ENCODE peak calls at places on chromosomes 4 and X, in seven cellular contexts. V is HEK293T, I is HCT116, X is K562, M is GM12878, D is HepG2, F is H1. E is an unnamed sample.

GRCh38 chr4:158770671-158771070 is 1.8 kb downstream of the FNIP2 start:
- DNase-seq in V (no peak), I (no peak), X (no peak), M (no peak), D (no peak), F (no peak), E (no peak)

GRCh38 chr4:76905521-76905920 is 7.6 kb upstream of the SOWAHB start:
- DNase-seq in V (no peak), I (no peak), X (no peak), M (no peak), D (no peak), F (no peak), E (no peak)

GRCh38 chr4:138898282-138898681 is 117.3 kb upstream of the NOCT start:
- DNase-seq in V (no peak), I (no peak), X (no peak), M (no peak), D (no peak), F (no peak), E (no peak)

GRCh38 chrX:104104676-104105075 is 7.6 kb upstream of the ZCCHC18 start:
- DNase-seq in V (no peak), I (no peak), X (no peak), M (no peak), D (no peak), F (no peak), E (no peak)

GRCh38 chr4:48194986-48195773 is 61.1 kb upstream of the TXK start:
- DNase-seq in V (no peak), I (no peak), X (no peak), M (no peak), D (no peak), F (no peak), E (no peak)

GRCh38 chr4:119626943-119627266 is 1.7 kb downstream of the PDE5A start:
- DNase-seq in V (no peak), I (no peak), X (no peak), M (no peak), D (no peak), F (no peak), E (no peak)

GRCh38 chrX:111375747-111376146 is 36.2 kb downstream of the DCX start:
- DNase-seq in V (peak), I (no peak), X (no peak), M (no peak), D (no peak), F (no peak), E (no peak)

GRCh38 chr4:182206916-182207315 is 36.3 kb upstream of the TENM3 start:
- DNase-seq in V (no peak), I (no peak), X (no peak), M (no peak), D (no peak), F (no peak), E (no peak)

GRCh38 chrX:26445288-26445687 is 229.3 kb downstream of the MAGEB5 start:
- DNase-seq in V (no peak), I (no peak), X (no peak), M (no peak), D (no peak), F (no peak), E (no peak)

GRCh38 chr4:38157592-38157991 is 197.4 kb downstream of the PTTG2 start:
- DNase-seq in V (no peak), I (no peak), X (no peak), M (no peak), D (no peak), F (no peak), E (no peak)

GRCh38 chr4:125951275-125951887 is 636.6 kb downstream of the FAT4 start:
- DNase-seq in V (no peak), I (no peak), X (no peak), M (no peak), D (no peak), F (no peak), E (no peak)

GRCh38 chrX:116198810-116199209 is 28.3 kb downstream of the AGTR2 start:
- DNase-seq in V (peak), I (no peak), X (no peak), M (no peak), D (peak), F (no peak), E (peak)

GRCh38 chrX:98068210-98068609 is 1184.5 kb downstream of the RPA4 start:
- DNase-seq in V (peak), I (no peak), X (no peak), M (no peak), D (no peak), F (no peak), E (no peak)

GRCh38 chr4:6938758-6939201 is 29.2 kb downstream of the TBC1D14 start:
- DNase-seq in V (no peak), I (no peak), X (no peak), M (no peak), D (no peak), F (no peak), E (no peak)

GRCh38 chr4:134408897-134409296 is 207.3 kb upstream of the PABPC4L start:
- DNase-seq in V (no peak), I (no peak), X (no peak), M (no peak), D (no peak), F (no peak), E (no peak)

GRCh38 chr4:106312377-106312776 is 3.6 kb downstream of the TBCK start:
- DNase-seq in V (no peak), I (no peak), X (no peak), M (no peak), D (no peak), F (no peak), E (no peak)

GRCh38 chrX:374566-374965 is 12.1 kb downstream of the PPP2R3B start:
- DNase-seq in V (no peak), I (no peak), X (no peak), M (no peak), D (no peak), F (no peak), E (no peak)

GRCh38 chr4:73918058-73918457 is 48.9 kb downstream of the CXCL1 start:
- DNase-seq in V (no peak), I (no peak), X (no peak), M (no peak), D (no peak), F (no peak), E (no peak)

GRCh38 chrX:153460826-153461225 is 9.6 kb downstream of the HAUS7 start:
- DNase-seq in V (peak), I (no peak), X (peak), M (no peak), D (peak), F (no peak), E (peak)

GRCh38 chr4:48079972-48080391 is 54.1 kb downstream of the TXK start:
- DNase-seq in V (no peak), I (no peak), X (no peak), M (no peak), D (no peak), F (no peak), E (no peak)

GRCh38 chr4:105197777-105198176 is 51.1 kb downstream of the TET2 start:
- DNase-seq in V (no peak), I (no peak), X (no peak), M (no peak), D (no peak), F (no peak), E (no peak)

GRCh38 chr4:85595796-85596559 is 121.0 kb downstream of the ARHGAP24 start:
- DNase-seq in V (no peak), I (no peak), X (no peak), M (no peak), D (no peak), F (no peak), E (no peak)

GRCh38 chrX:125953769-125954168 is 212.3 kb downstream of the DCAF12L2 start:
- DNase-seq in V (no peak), I (no peak), X (no peak), M (no peak), D (no peak), F (no peak), E (no peak)

GRCh38 chr4:135277116-135277979 is 1075.8 kb upstream of the PABPC4L start:
- DNase-seq in V (no peak), I (no peak), X (no peak), M (no peak), D (no peak), F (no peak), E (no peak)

GRCh38 chrX:74246524-74246923 is 57.5 kb upstream of the ZCCHC13 start:
- DNase-seq in V (no peak), I (no peak), X (no peak), M (no peak), D (no peak), F (no peak), E (no peak)

GRCh38 chr4:155371432-155372043 is 5.2 kb downstream of the MAP9 start:
- DNase-seq in V (no peak), I (peak), X (no peak), M (no peak), D (no peak), F (no peak), E (no peak)

GRCh38 chr4:57342406-57342805 is 232.2 kb upstream of the IGFBP7 start:
- DNase-seq in V (no peak), I (no peak), X (no peak), M (no peak), D (no peak), F (no peak), E (no peak)

GRCh38 chrX:44063611-44064010 is 90.4 kb upstream of the NDP start:
- DNase-seq in V (no peak), I (no peak), X (no peak), M (no peak), D (no peak), F (no peak), E (no peak)

GRCh38 chr4:117941611-117942010 is 92.7 kb upstream of the NDST3 start:
- DNase-seq in V (no peak), I (no peak), X (no peak), M (no peak), D (no peak), F (no peak), E (peak)

GRCh38 chr4:37590016-37590415 is 96.2 kb downstream of the RELL1 start:
- DNase-seq in V (no peak), I (no peak), X (no peak), M (no peak), D (no peak), F (no peak), E (no peak)

GRCh38 chr4:169724251-169724650 is 33.5 kb downstream of the HPF1 start:
- DNase-seq in V (no peak), I (no peak), X (no peak), M (no peak), D (no peak), F (no peak), E (no peak)

GRCh38 chrX:16852617-16853179 is 17.5 kb downstream of the RBBP7 start:
- DNase-seq in V (no peak), I (no peak), X (no peak), M (no peak), D (no peak), F (no peak), E (no peak)

GRCh38 chr4:19224820-19225219 is 1026.9 kb upstream of the SLIT2 start:
- DNase-seq in V (no peak), I (peak), X (no peak), M (no peak), D (no peak), F (no peak), E (no peak)

GRCh38 chrX:117985241-117985640 is 131.4 kb downstream of the KLHL13 start:
- DNase-seq in V (peak), I (no peak), X (no peak), M (no peak), D (no peak), F (no peak), E (peak)

GRCh38 chrX:77742788-77743476 is 43.1 kb downstream of the ATRX start:
- DNase-seq in V (no peak), I (no peak), X (no peak), M (no peak), D (no peak), F (no peak), E (no peak)

GRCh38 chrX:39953879-39954278 is 143.9 kb downstream of the BCOR start:
- DNase-seq in V (peak), I (peak), X (peak), M (no peak), D (peak), F (no peak), E (no peak)
- TF ChIP-seq SP1 in V (no peak), I (no peak), X (no peak), M (no peak), D (no peak), F (no peak), E (no peak)

DNA sequence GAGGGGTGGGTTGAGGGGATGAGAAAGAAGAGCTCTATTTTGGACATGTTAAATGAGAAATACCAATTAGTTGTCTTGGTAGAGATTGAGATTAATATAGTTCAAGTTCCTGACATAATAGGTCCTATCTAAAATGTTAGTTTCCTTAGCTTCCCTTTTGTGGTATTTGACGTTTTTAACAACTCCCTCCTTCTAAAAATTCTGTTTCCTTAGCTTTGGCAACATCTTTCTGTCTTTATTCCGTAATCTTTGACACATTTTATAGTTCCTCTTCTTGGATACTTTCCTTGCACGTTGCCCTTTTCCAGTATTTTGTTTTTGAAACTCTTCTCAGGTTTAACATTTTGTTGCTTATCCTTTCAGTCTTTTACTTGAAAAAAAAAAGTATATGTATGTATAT is 36.9 kb downstream of the LAMTOR3 start:
- DNase-seq in V (no peak), I (no peak), X (no peak), M (no peak), D (no peak), F (no peak), E (no peak)
- TF ChIP-seq SP1 in V (no peak), I (no peak), X (no peak), M (no peak), D (no peak), F (no peak), E (no peak)

GRCh38 chr4:107913283-107913899 is 18.0 kb upstream of the CYP2U1 start:
- DNase-seq in V (peak), I (peak), X (peak), M (no peak), D (peak), F (no peak), E (no peak)
- TF ChIP-seq SP1 in V (no peak), I (no peak), X (no peak), M (no peak), D (no peak), F (no peak), E (no peak)

DNA sequence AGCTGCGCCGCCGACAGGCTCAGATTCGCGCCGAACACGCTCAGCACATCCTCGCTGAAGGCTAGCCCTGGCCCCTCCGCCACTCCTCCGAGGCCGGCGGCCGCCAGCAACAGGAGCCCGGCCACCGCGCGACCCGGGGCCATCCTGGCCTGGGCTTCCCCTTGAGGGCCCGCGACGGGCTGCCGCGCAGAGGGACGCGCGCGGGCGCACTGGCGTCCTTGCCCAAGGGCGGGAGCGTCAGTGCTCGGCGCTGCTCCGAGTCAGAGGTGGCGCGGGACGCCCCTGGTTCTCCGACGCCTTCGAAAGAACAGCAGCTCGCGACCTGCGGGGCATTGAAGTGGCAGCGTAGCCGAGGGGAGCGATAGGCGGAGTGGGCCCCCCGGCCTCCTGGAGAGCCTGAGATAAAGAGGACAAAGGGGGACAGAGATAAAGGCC is 745 bp downstream of the SLC39A8 start:
- DNase-seq in V (peak), I (peak), X (peak), M (no peak), D (no peak), F (no peak), E (peak)
- TF ChIP-seq SP1 in V (no peak), I (no peak), X (no peak), M (no peak), D (no peak), F (no peak), E (peak)

DNA sequence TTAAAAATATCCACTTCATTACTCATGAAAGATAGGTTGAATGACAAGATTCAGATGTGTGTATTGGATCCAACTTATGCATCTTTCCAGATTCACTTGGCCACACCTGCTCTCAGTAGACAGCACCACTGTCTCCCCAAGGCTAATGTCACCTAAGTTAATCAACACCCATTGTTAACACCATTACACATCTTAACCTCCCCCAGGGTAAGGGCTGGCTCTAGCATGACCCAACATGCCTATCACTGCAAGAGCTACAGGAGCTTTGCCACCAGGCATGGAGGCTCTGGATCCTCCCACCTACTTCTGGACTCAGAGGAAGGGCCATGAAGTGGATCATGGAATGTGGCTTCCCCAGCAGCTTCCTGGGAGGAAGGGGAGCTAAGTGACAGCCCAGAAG is 32.8 kb upstream of the LSM6 start:
- DNase-seq in V (no peak), I (no peak), X (no peak), M (no peak), D (no peak), F (no peak), E (no peak)
- TF ChIP-seq SP1 in V (no peak), I (no peak), X (no peak), M (no peak), D (no peak), F (no peak), E (no peak)

GRCh38 chrX:19514791-19515614 is at the start of gene MAP3K15:
- DNase-seq in V (peak), I (no peak), X (peak), M (no peak), D (peak), F (no peak), E (peak)
- TF ChIP-seq SP1 in V (no peak), I (no peak), X (no peak), M (no peak), D (no peak), F (no peak), E (no peak)

DNA sequence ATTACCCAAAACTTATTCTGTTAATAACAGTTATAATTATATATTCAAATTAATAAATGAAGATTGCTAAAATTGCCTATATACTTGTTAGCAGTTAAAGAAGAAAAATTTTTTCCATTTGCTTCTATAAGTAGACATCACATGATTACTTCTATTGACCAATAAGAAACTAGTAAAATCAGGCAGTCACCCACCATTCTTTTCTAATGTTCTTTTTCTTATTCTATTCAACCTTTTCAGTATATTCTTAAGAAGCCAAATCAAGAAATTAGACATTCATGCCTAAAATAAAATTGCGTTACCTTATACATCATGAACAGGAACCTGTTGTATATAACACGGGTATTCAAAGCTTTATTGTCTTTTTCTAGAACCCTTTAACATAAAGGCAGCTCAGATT is 568.0 kb upstream of the DIPK2B start:
- DNase-seq in V (no peak), I (no peak), X (no peak), M (no peak), D (no peak), F (no peak), E (no peak)
- TF ChIP-seq SP1 in V (no peak), I (no peak), X (no peak), M (no peak), D (no peak), F (no peak), E (no peak)

GRCh38 chrX:140447150-140447549 is 57.7 kb downstream of the SOX3 start:
- DNase-seq in V (no peak), I (no peak), X (no peak), M (no peak), D (no peak), F (no peak), E (no peak)
- TF ChIP-seq SP1 in V (no peak), I (no peak), X (no peak), M (no peak), D (no peak), F (no peak), E (no peak)

GRCh38 chrX:46447384-46447783 is 97.8 kb downstream of the ZNF674 start:
- DNase-seq in V (no peak), I (no peak), X (no peak), M (no peak), D (peak), F (no peak), E (no peak)
- TF ChIP-seq SP1 in V (no peak), I (no peak), X (no peak), M (no peak), D (no peak), F (no peak), E (no peak)